ENCODE peak calls at places on chromosomes 6 and 20, in six cellular contexts. L, D, W, H, G and P are unnamed samples.

GRCh38 chr20:4883051-4883450 is 118.3 kb downstream of the SLC23A2 start:
- DNase-seq in L (no peak), D (no peak), W (no peak), H (no peak), G (no peak), P (no peak)

GRCh38 chr6:44056392-44057237 is 70.6 kb downstream of the MRPL14 start:
- DNase-seq in L (no peak), D (no peak), W (no peak), H (peak), G (no peak), P (no peak)

GRCh38 chr6:84764332-84765049 is at the start of gene TBX18:
- DNase-seq in L (peak), D (peak), W (peak), H (peak), G (no peak), P (no peak)

GRCh38 chr6:69416739-69417138 is 380.1 kb downstream of the LMBRD1 start:
- DNase-seq in L (no peak), D (no peak), W (no peak), H (no peak), G (no peak), P (no peak)

GRCh38 chr6:75936682-75937081 is 135.8 kb downstream of the IMPG1 start:
- DNase-seq in L (no peak), D (no peak), W (no peak), H (no peak), G (no peak), P (no peak)

GRCh38 chr6:116190550-116190949 is 63.3 kb downstream of the TSPYL4 start:
- DNase-seq in L (no peak), D (no peak), W (no peak), H (no peak), G (no peak), P (no peak)

GRCh38 chr6:157225575-157225995 is 97.7 kb downstream of the TMEM242 start:
- DNase-seq in L (no peak), D (no peak), W (no peak), H (no peak), G (no peak), P (no peak)

GRCh38 chr6:111080713-111081112 is 6.6 kb upstream of the SLC16A10 start:
- DNase-seq in L (no peak), D (no peak), W (no peak), H (no peak), G (no peak), P (no peak)

GRCh38 chr6:45982280-45983036 is 33.2 kb downstream of the CLIC5 start:
- DNase-seq in L (no peak), D (no peak), W (no peak), H (no peak), G (no peak), P (no peak)

GRCh38 chr6:138971601-138972000 is 16.5 kb downstream of the REPS1 start:
- DNase-seq in L (no peak), D (no peak), W (no peak), H (peak), G (no peak), P (no peak)

GRCh38 chr6:108596947-108597346 is 36.2 kb downstream of the FOXO3 start:
- DNase-seq in L (no peak), D (no peak), W (no peak), H (no peak), G (no peak), P (peak)

GRCh38 chr20:44117296-44118184 is 69.4 kb downstream of the JPH2 start:
- DNase-seq in L (no peak), D (no peak), W (no peak), H (no peak), G (no peak), P (peak)

GRCh38 chr6:4309540-4309939 is 174.2 kb upstream of the ECI2 start:
- DNase-seq in L (no peak), D (no peak), W (no peak), H (no peak), G (no peak), P (no peak)

GRCh38 chr6:28580484-28580883 is 54.8 kb downstream of the GPX5 start:
- DNase-seq in L (no peak), D (no peak), W (no peak), H (no peak), G (no peak), P (peak)

GRCh38 chr6:98498891-98499290 is 335.5 kb upstream of the POU3F2 start:
- DNase-seq in L (no peak), D (no peak), W (no peak), H (no peak), G (no peak), P (peak)

GRCh38 chr6:111668410-111668809 is 62.7 kb upstream of the TRAF3IP2 start:
- DNase-seq in L (peak), D (peak), W (no peak), H (no peak), G (no peak), P (no peak)

GRCh38 chr6:30681696-30682180 is 4.7 kb downstream of the PPP1R18 start:
- DNase-seq in L (no peak), D (no peak), W (no peak), H (no peak), G (no peak), P (no peak)

GRCh38 chr6:30684386-30685156 is 1.9 kb downstream of the PPP1R18 start:
- DNase-seq in L (peak), D (no peak), W (no peak), H (peak), G (no peak), P (peak)

GRCh38 chr6:30682181-30683117 is 4.0 kb downstream of the PPP1R18 start:
- DNase-seq in L (peak), D (peak), W (peak), H (peak), G (peak), P (peak)

GRCh38 chr6:30683980-30684338 is 2.5 kb downstream of the PPP1R18 start:
- DNase-seq in L (no peak), D (no peak), W (no peak), H (peak), G (no peak), P (no peak)

DNA sequence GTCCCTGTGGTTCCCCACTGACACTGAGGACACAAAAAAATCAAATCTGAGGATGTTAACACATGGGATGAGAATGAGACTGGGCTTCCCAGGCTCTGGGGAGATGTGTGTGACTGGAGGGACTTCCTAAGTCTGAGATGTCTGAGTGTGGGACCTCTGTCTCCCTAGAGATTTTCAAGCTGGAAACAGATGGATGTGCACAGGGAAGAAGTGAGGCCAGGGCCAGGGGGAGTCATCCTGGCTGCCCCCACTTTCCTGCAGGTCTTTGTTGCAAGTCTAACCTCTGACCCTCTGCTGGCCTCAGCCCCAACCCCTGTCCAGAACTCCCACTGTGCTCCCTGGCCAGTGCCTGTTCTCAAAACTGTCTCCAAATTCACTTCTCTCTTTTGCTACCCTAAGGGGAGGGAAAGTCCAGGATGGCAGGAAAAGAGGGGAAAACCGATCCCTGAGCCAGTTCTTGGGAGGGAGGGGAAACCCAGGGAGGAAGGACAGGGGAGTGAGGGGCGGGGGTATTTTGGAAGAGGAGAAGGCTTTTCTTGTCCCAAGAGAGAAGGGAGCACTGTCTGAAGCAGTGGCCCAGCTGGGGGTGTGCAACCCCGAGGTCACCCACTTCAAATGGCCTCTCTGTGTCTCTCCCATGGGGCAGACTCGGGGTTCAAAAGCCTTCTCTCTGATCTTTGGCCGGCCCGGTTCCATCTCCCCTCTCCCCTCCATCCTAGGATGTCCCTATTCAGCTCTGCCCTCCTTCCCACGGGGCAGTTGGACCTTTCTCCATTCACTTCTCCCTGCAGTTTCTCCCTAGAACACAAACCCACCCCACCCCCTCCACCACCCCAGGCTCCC is 3.1 kb downstream of the PPP1R18 start:
- DNase-seq in L (no peak), D (no peak), W (no peak), H (peak), G (no peak), P (peak)
- TF ChIP-seq MYC in L (no peak), D (no peak), W (no peak), H (no peak), G (no peak), P (no peak)

GRCh38 chr6:13429406-13429753 is 58.0 kb downstream of the GFOD1 start:
- DNase-seq in L (no peak), D (no peak), W (no peak), H (peak), G (no peak), P (no peak)

GRCh38 chr6:13427346-13427745 is 60.1 kb downstream of the GFOD1 start:
- DNase-seq in L (no peak), D (no peak), W (no peak), H (no peak), G (peak), P (no peak)

GRCh38 chr6:13428528-13429405 is 58.6 kb downstream of the GFOD1 start:
- DNase-seq in L (no peak), D (no peak), W (no peak), H (no peak), G (peak), P (no peak)

GRCh38 chr6:13425971-13426931 is 61.1 kb downstream of the GFOD1 start:
- DNase-seq in L (no peak), D (no peak), W (no peak), H (no peak), G (peak), P (no peak)

DNA sequence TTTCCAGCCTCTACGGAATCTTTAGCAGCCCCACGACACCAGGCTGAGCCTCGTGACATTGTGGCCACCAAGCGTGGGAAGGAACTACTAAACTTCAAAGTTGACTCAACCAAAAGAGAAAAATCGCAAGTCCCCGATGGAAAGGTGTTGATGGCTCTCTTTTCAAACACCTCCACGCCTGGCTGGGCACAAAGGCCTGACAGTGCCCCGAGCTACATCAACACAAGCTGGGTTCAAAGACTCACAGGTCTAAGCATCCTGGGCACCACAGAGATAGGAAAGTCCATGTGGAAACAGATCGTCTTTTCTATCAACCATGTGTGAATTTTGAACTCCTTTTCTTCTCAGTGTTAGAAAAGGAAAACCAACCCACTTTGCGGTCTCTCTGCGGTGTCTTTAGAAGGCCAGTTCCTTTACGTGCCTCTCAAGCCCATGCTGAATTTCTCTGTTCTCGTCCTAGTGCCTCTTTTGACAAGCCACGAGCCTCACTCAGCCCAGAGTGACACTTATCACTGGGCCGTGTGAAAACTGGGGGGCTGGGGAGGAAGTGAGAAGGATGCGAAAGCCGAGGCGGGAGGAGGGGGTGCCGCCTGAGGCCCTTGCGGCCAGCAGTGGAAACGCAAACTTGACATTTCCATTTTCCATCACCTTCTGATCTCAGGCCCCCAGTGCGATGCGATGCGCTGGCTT is 59.4 kb downstream of the GFOD1 start:
- DNase-seq in L (no peak), D (no peak), W (no peak), H (peak), G (peak), P (no peak)
- TF ChIP-seq POLR2A in L (no peak), D (no peak), W (no peak), H (no peak), G (peak), P (no peak)

GRCh38 chr6:33183071-33183683 is 9.1 kb downstream of the COL11A2 start:
- DNase-seq in L (no peak), D (no peak), W (no peak), H (no peak), G (no peak), P (no peak)
- TF ChIP-seq MYC in L (no peak), D (no peak), W (no peak), H (no peak), G (no peak), P (no peak)

GRCh38 chr6:170005680-170006470 is 254.5 kb downstream of the ERMARD start:
- DNase-seq in L (no peak), D (no peak), W (no peak), H (no peak), G (no peak), P (no peak)

GRCh38 chr6:170008386-170008785 is 257.0 kb downstream of the ERMARD start:
- DNase-seq in L (no peak), D (no peak), W (no peak), H (no peak), G (no peak), P (no peak)

GRCh38 chr6:170004585-170005210 is 253.3 kb downstream of the ERMARD start:
- DNase-seq in L (no peak), D (no peak), W (no peak), H (no peak), G (no peak), P (no peak)

GRCh38 chr6:170006524-170007467 is 255.4 kb downstream of the ERMARD start:
- DNase-seq in L (no peak), D (no peak), W (no peak), H (no peak), G (no peak), P (no peak)

GRCh38 chr6:170007468-170008240 is 256.2 kb downstream of the ERMARD start:
- DNase-seq in L (no peak), D (no peak), W (no peak), H (no peak), G (no peak), P (no peak)
- TF ChIP-seq POLR2A in L (no peak), D (no peak), W (no peak), H (no peak), G (no peak), P (no peak)

GRCh38 chr20:51193066-51193772 is 170.3 kb upstream of the KCNG1 start:
- DNase-seq in L (no peak), D (no peak), W (no peak), H (peak), G (no peak), P (no peak)
- TF ChIP-seq MYC in L (no peak), D (no peak), W (no peak), H (no peak), G (no peak), P (no peak)

GRCh38 chr20:54194724-54195438 is 13.0 kb upstream of the PFDN4 start:
- DNase-seq in L (no peak), D (peak), W (peak), H (no peak), G (no peak), P (peak)
- TF ChIP-seq POLR2A in L (no peak), D (no peak), W (no peak), H (no peak), G (no peak), P (no peak)